ENCODE peak calls at places on chromosomes 11 and 22, in ten cellular contexts. P is M059J, I is AG10803, V is AG04450, R is ACHN, E is NCI-H1417, K is astrocyte of the spinal cord, O is HT-29, Q is iris pigment epithelial cell, W is BJ. Y is an unnamed sample.

GRCh38 chr11:66697988-66698387 is 20.3 kb upstream of the RBM4B start:
- DNase-seq in P (no peak), I (no peak), V (no peak), R (no peak), E (no peak), K (no peak), O (no peak), Q (no peak), W (no peak), Y (no peak)

GRCh38 chr11:118610220-118610772 is 2.9 kb downstream of the PHLDB1 start:
- DNase-seq in P (no peak), I (no peak), V (no peak), R (no peak), E (no peak), K (no peak), O (no peak), Q (no peak), W (no peak), Y (no peak)

GRCh38 chr22:35995772-35996171 is 32.9 kb downstream of the RBFOX2 start:
- DNase-seq in P (peak), I (peak), V (peak), R (no peak), E (no peak), K (peak), O (no peak), Q (peak), W (peak), Y (no peak)

GRCh38 chr11:93842461-93842860 is 8.0 kb downstream of the VSTM5 start:
- DNase-seq in P (peak), I (peak), V (peak), R (peak), E (no peak), K (peak), O (no peak), Q (peak), W (no peak), Y (no peak)

GRCh38 chr22:27370987-27371386 is 430.6 kb downstream of the MN1 start:
- DNase-seq in P (no peak), I (no peak), V (no peak), R (no peak), E (no peak), K (no peak), O (no peak), Q (no peak), W (no peak), Y (no peak)

GRCh38 chr11:24683578-24683977 is 186.7 kb downstream of the LUZP2 start:
- DNase-seq in P (no peak), I (no peak), V (no peak), R (no peak), E (no peak), K (no peak), O (no peak), Q (no peak), W (no peak), Y (no peak)

GRCh38 chr11:61587541-61587941 is 6.7 kb upstream of the SYT7 start:
- DNase-seq in P (peak), I (peak), V (no peak), R (peak), E (peak), K (no peak), O (peak), Q (peak), W (no peak), Y (peak)

GRCh38 chr22:29479417-29480261 is at the start of gene NEFH:
- DNase-seq in P (no peak), I (no peak), V (no peak), R (no peak), E (peak), K (no peak), O (no peak), Q (no peak), W (no peak), Y (no peak)

GRCh38 chr22:44109417-44109816 is 71.3 kb upstream of the PARVG start:
- DNase-seq in P (no peak), I (peak), V (no peak), R (no peak), E (no peak), K (no peak), O (no peak), Q (no peak), W (no peak), Y (no peak)

GRCh38 chr22:17638182-17638431 is 450 bp upstream of the BCL2L13 start:
- DNase-seq in P (no peak), I (peak), V (no peak), R (peak), E (peak), K (no peak), O (no peak), Q (no peak), W (no peak), Y (no peak)

GRCh38 chr11:71184421-71185210 is 67.8 kb downstream of the SHANK2 start:
- DNase-seq in P (no peak), I (no peak), V (no peak), R (no peak), E (no peak), K (no peak), O (no peak), Q (no peak), W (no peak), Y (no peak)

GRCh38 chr22:32830957-32831356 is 29.5 kb downstream of the TIMP3 start:
- DNase-seq in P (no peak), I (no peak), V (no peak), R (no peak), E (no peak), K (no peak), O (no peak), Q (no peak), W (no peak), Y (no peak)

GRCh38 chr11:487571-488021 is 19.4 kb downstream of the RNH1 start:
- DNase-seq in P (no peak), I (no peak), V (no peak), R (no peak), E (no peak), K (no peak), O (no peak), Q (no peak), W (no peak), Y (no peak)

GRCh38 chr11:125952973-125953372 is 7.1 kb downstream of the VSIG10L2 start:
- DNase-seq in P (no peak), I (no peak), V (no peak), R (no peak), E (no peak), K (no peak), O (peak), Q (no peak), W (no peak), Y (no peak)

GRCh38 chr11:122068096-122068495 is 47.9 kb downstream of the BLID start:
- DNase-seq in P (no peak), I (peak), V (no peak), R (no peak), E (no peak), K (no peak), O (no peak), Q (no peak), W (no peak), Y (no peak)

GRCh38 chr11:45754261-45754709 is 50.7 kb upstream of the SLC35C1 start:
- DNase-seq in P (no peak), I (no peak), V (no peak), R (no peak), E (no peak), K (no peak), O (no peak), Q (peak), W (no peak), Y (no peak)

GRCh38 chr11:1756024-1756561 is 5.7 kb upstream of the IFITM10 start:
- DNase-seq in P (no peak), I (no peak), V (no peak), R (no peak), E (no peak), K (no peak), O (peak), Q (no peak), W (no peak), Y (no peak)

GRCh38 chr11:134818531-134818930 is 406.5 kb upstream of the B3GAT1 start:
- DNase-seq in P (peak), I (no peak), V (no peak), R (no peak), E (no peak), K (no peak), O (no peak), Q (no peak), W (no peak), Y (no peak)

GRCh38 chr11:118051611-118052461 is 25.0 kb upstream of the TMPRSS4 start:
- DNase-seq in P (no peak), I (no peak), V (no peak), R (no peak), E (no peak), K (no peak), O (no peak), Q (no peak), W (no peak), Y (peak)

GRCh38 chr11:128473631-128474030 is 113.7 kb downstream of the ETS1 start:
- DNase-seq in P (no peak), I (no peak), V (no peak), R (no peak), E (no peak), K (no peak), O (peak), Q (no peak), W (no peak), Y (no peak)

GRCh38 chr11:2671748-2672147 is 28.0 kb downstream of the KCNQ1OT1 start:
- DNase-seq in P (no peak), I (no peak), V (no peak), R (no peak), E (no peak), K (no peak), O (no peak), Q (no peak), W (no peak), Y (no peak)

GRCh38 chr11:77087723-77088225 is 14.9 kb upstream of the OMP start:
- DNase-seq in P (no peak), I (no peak), V (no peak), R (no peak), E (no peak), K (no peak), O (no peak), Q (no peak), W (no peak), Y (no peak)

GRCh38 chr11:77106321-77106720 is 3.7 kb downstream of the OMP start:
- DNase-seq in P (peak), I (peak), V (no peak), R (peak), E (no peak), K (no peak), O (no peak), Q (no peak), W (no peak), Y (no peak)

GRCh38 chr22:32823024-32823730 is 21.7 kb downstream of the TIMP3 start:
- DNase-seq in P (peak), I (no peak), V (no peak), R (peak), E (peak), K (peak), O (peak), Q (peak), W (no peak), Y (no peak)

GRCh38 chr11:69931060-69931910 is 112.1 kb upstream of the FGF3 start:
- DNase-seq in P (no peak), I (no peak), V (no peak), R (no peak), E (no peak), K (no peak), O (no peak), Q (no peak), W (no peak), Y (no peak)

GRCh38 chr11:61254403-61255025 is 13.5 kb downstream of the PGA5 start:
- DNase-seq in P (peak), I (peak), V (peak), R (peak), E (peak), K (peak), O (peak), Q (peak), W (no peak), Y (peak)

GRCh38 chr22:50141891-50142363 is 28.6 kb upstream of the PANX2 start:
- DNase-seq in P (no peak), I (no peak), V (peak), R (no peak), E (no peak), K (no peak), O (no peak), Q (no peak), W (no peak), Y (no peak)

GRCh38 chr11:76667271-76667818 is 3.2 kb downstream of the LRRC32 start:
- DNase-seq in P (no peak), I (no peak), V (no peak), R (no peak), E (no peak), K (no peak), O (no peak), Q (no peak), W (no peak), Y (no peak)

GRCh38 chr22:50470491-50470890 is 4.3 kb downstream of the SBF1 start:
- DNase-seq in P (no peak), I (no peak), V (no peak), R (no peak), E (no peak), K (no peak), O (no peak), Q (no peak), W (no peak), Y (no peak)

GRCh38 chr11:74380746-74381439 is 17.3 kb downstream of the PGM2L1 start:
- DNase-seq in P (peak), I (no peak), V (no peak), R (peak), E (peak), K (peak), O (peak), Q (peak), W (no peak), Y (no peak)

GRCh38 chr22:28115426-28115825 is 196.4 kb upstream of the PITPNB start:
- DNase-seq in P (no peak), I (no peak), V (no peak), R (no peak), E (no peak), K (no peak), O (no peak), Q (no peak), W (no peak), Y (no peak)

GRCh38 chr22:40345801-40346177 is 511 bp upstream of the ADSL start:
- DNase-seq in P (peak), I (peak), V (no peak), R (peak), E (peak), K (no peak), O (peak), Q (peak), W (no peak), Y (peak)

GRCh38 chr11:64080390-64080789 is 44.7 kb downstream of the FLRT1 start:
- DNase-seq in P (no peak), I (no peak), V (no peak), R (no peak), E (no peak), K (no peak), O (no peak), Q (no peak), W (no peak), Y (no peak)

GRCh38 chr11:134047586-134047999 is 21.3 kb upstream of the JAM3 start:
- DNase-seq in P (peak), I (peak), V (peak), R (no peak), E (no peak), K (peak), O (no peak), Q (peak), W (peak), Y (no peak)

GRCh38 chr11:114027941-114028340 is 31.6 kb upstream of the ZBTB16 start:
- DNase-seq in P (no peak), I (no peak), V (no peak), R (no peak), E (no peak), K (no peak), O (no peak), Q (no peak), W (no peak), Y (no peak)

GRCh38 chr22:21837184-21837979 is 30.1 kb downstream of the MAPK1 start:
- DNase-seq in P (peak), I (peak), V (peak), R (peak), E (no peak), K (peak), O (no peak), Q (peak), W (peak), Y (no peak)

GRCh38 chr11:86740628-86741488 is 59.5 kb upstream of the PRSS23 start:
- DNase-seq in P (peak), I (peak), V (peak), R (peak), E (no peak), K (peak), O (peak), Q (peak), W (peak), Y (no peak)

GRCh38 chr22:49636649-49637048 is 191.0 kb downstream of the BRD1 start:
- DNase-seq in P (no peak), I (no peak), V (no peak), R (no peak), E (no peak), K (no peak), O (no peak), Q (no peak), W (no peak), Y (no peak)